ENCODE peak calls at places on chromosome 20, in four cellular contexts. One of them, this sample, is unnamed.

GRCh38 chr20:31838646-31839292 is 6.6 kb downstream of the FOXS1 start:
- DNase-seq in T-helper 9 cell: no peak
- DNase-seq in KBM-7: no peak
- DNase-seq in choroid plexus epithelial cell: peak; percentile 58
- DNase-seq in this sample: no peak

GRCh38 chr20:36113566-36114247 is 40.8 kb upstream of the EPB41L1 start:
- DNase-seq in choroid plexus epithelial cell: peak; percentile 27
- DNase-seq in T-helper 9 cell: no peak
- DNase-seq in KBM-7: peak; percentile 76
- DNase-seq in this sample: no peak

GRCh38 chr20:19713851-19714716 is 44.0 kb upstream of the RIN2 start:
- DNase-seq in choroid plexus epithelial cell: no peak
- DNase-seq in KBM-7: no peak
- DNase-seq in T-helper 9 cell: no peak
- DNase-seq in this sample: no peak

GRCh38 chr20:10490706-10491105 is 55.6 kb downstream of the SLX4IP start:
- DNase-seq in T-helper 9 cell: no peak
- DNase-seq in choroid plexus epithelial cell: peak; percentile 58
- DNase-seq in KBM-7: no peak
- DNase-seq in this sample: peak; percentile 65

GRCh38 chr20:61818746-61819483 is 246.8 kb downstream of the TAF4 start:
- DNase-seq in T-helper 9 cell: no peak
- DNase-seq in choroid plexus epithelial cell: no peak
- DNase-seq in KBM-7: no peak
- DNase-seq in this sample: no peak

GRCh38 chr20:50844430-50845100 is 49.7 kb downstream of the BCAS4 start:
- DNase-seq in T-helper 9 cell: no peak
- DNase-seq in KBM-7: peak; percentile 4
- DNase-seq in choroid plexus epithelial cell: peak; percentile 92
- DNase-seq in this sample: no peak

GRCh38 chr20:11012975-11013374 is 339.2 kb upstream of the JAG1 start:
- DNase-seq in choroid plexus epithelial cell: peak; percentile 38
- DNase-seq in T-helper 9 cell: no peak
- DNase-seq in KBM-7: no peak
- DNase-seq in this sample: no peak

GRCh38 chr20:19858972-19859371 is 100.9 kb downstream of the RIN2 start:
- DNase-seq in choroid plexus epithelial cell: no peak
- DNase-seq in KBM-7: no peak
- DNase-seq in T-helper 9 cell: no peak
- DNase-seq in this sample: no peak

GRCh38 chr20:9467995-9468394 is 46.4 kb upstream of the LAMP5 start:
- DNase-seq in T-helper 9 cell: no peak
- DNase-seq in choroid plexus epithelial cell: no peak
- DNase-seq in KBM-7: no peak
- DNase-seq in this sample: peak; percentile 25

GRCh38 chr20:33624399-33624798 is 37.7 kb upstream of the C20orf144 start:
- DNase-seq in choroid plexus epithelial cell: no peak
- DNase-seq in T-helper 9 cell: no peak
- DNase-seq in KBM-7: no peak
- DNase-seq in this sample: no peak

GRCh38 chr20:64176548-64177419 is 12.5 kb downstream of the MYT1 start:
- DNase-seq in KBM-7: no peak
- DNase-seq in choroid plexus epithelial cell: no peak
- DNase-seq in T-helper 9 cell: no peak
- DNase-seq in this sample: no peak

GRCh38 chr20:25058051-25058796 is at the start of gene ACSS1:
- DNase-seq in choroid plexus epithelial cell: peak; percentile 48
- DNase-seq in KBM-7: peak; percentile 76
- DNase-seq in T-helper 9 cell: peak; percentile 62
- DNase-seq in this sample: peak; percentile 68

GRCh38 chr20:35617397-35618031 is 1.9 kb downstream of the SPAG4 start:
- DNase-seq in choroid plexus epithelial cell: peak; percentile 73
- DNase-seq in T-helper 9 cell: peak; percentile 17
- DNase-seq in KBM-7: peak; percentile 71
- DNase-seq in this sample: peak; percentile 47

GRCh38 chr20:46803446-46804020 is 91.1 kb upstream of the EYA2 start:
- DNase-seq in choroid plexus epithelial cell: no peak
- DNase-seq in KBM-7: no peak
- DNase-seq in T-helper 9 cell: no peak
- DNase-seq in this sample: no peak

GRCh38 chr20:32206383-32207210 is 946 bp downstream of the PLAGL2 start:
- DNase-seq in KBM-7: no peak
- DNase-seq in choroid plexus epithelial cell: no peak
- DNase-seq in T-helper 9 cell: no peak
- DNase-seq in this sample: no peak

GRCh38 chr20:57897891-57898290 is 188.1 kb upstream of the PMEPA1 start:
- DNase-seq in T-helper 9 cell: no peak
- DNase-seq in KBM-7: no peak
- DNase-seq in choroid plexus epithelial cell: no peak
- DNase-seq in this sample: no peak

GRCh38 chr20:62208061-62208804 is 11.8 kb downstream of the HRH3 start:
- DNase-seq in T-helper 9 cell: no peak
- DNase-seq in choroid plexus epithelial cell: no peak
- DNase-seq in KBM-7: no peak
- DNase-seq in this sample: no peak

GRCh38 chr20:21003902-21004301 is 102.3 kb downstream of the LINC00237 start:
- DNase-seq in choroid plexus epithelial cell: no peak
- DNase-seq in T-helper 9 cell: no peak
- DNase-seq in KBM-7: no peak
- DNase-seq in this sample: no peak

GRCh38 chr20:48275737-48276342 is 490.6 kb upstream of the SULF2 start:
- DNase-seq in KBM-7: no peak
- DNase-seq in choroid plexus epithelial cell: no peak
- DNase-seq in T-helper 9 cell: no peak
- DNase-seq in this sample: peak; percentile 10

GRCh38 chr20:32707691-32708581 is 34.2 kb upstream of the C20orf203 start:
- DNase-seq in choroid plexus epithelial cell: peak; percentile 21
- DNase-seq in KBM-7: no peak
- DNase-seq in T-helper 9 cell: no peak
- DNase-seq in this sample: no peak

GRCh38 chr20:57432874-57433491 is 41.8 kb downstream of the RBM38 start:
- DNase-seq in choroid plexus epithelial cell: no peak
- DNase-seq in T-helper 9 cell: peak; percentile 33
- DNase-seq in KBM-7: peak; percentile 93
- DNase-seq in this sample: no peak

GRCh38 chr20:10806539-10806938 is 132.7 kb upstream of the JAG1 start:
- DNase-seq in T-helper 9 cell: no peak
- DNase-seq in KBM-7: no peak
- DNase-seq in choroid plexus epithelial cell: no peak
- DNase-seq in this sample: peak; percentile 46

GRCh38 chr20:14336667-14337066 is 745 bp downstream of the FLRT3 start:
- DNase-seq in T-helper 9 cell: no peak
- DNase-seq in KBM-7: no peak
- DNase-seq in choroid plexus epithelial cell: peak; percentile 58
- DNase-seq in this sample: no peak

GRCh38 chr20:63186084-63186483 is 29.8 kb downstream of the YTHDF1 start:
- DNase-seq in T-helper 9 cell: no peak
- DNase-seq in choroid plexus epithelial cell: no peak
- DNase-seq in KBM-7: no peak
- DNase-seq in this sample: no peak

GRCh38 chr20:9031951-9032350 is 36.9 kb upstream of the PLCB4 start:
- DNase-seq in choroid plexus epithelial cell: no peak
- DNase-seq in KBM-7: no peak
- DNase-seq in T-helper 9 cell: no peak
- DNase-seq in this sample: no peak

GRCh38 chr20:4435210-4435609 is 286.5 kb upstream of the PRND start:
- DNase-seq in choroid plexus epithelial cell: no peak
- DNase-seq in KBM-7: no peak
- DNase-seq in T-helper 9 cell: no peak
- DNase-seq in this sample: no peak

GRCh38 chr20:51206032-51206662 is 183.2 kb upstream of the KCNG1 start:
- DNase-seq in T-helper 9 cell: no peak
- DNase-seq in KBM-7: no peak
- DNase-seq in choroid plexus epithelial cell: no peak
- DNase-seq in this sample: no peak